ENCODE peak calls at places on chromosomes 5 and 9, in six cellular contexts. W is ovary, L is heart left ventricle, K is thyroid gland, M is adrenal gland, D is uterus. Y is an unnamed sample.

GRCh38 chr9:21607576-21607975 is 125.5 kb upstream of the IFNE start:
- DNase-seq in W (no peak), L (no peak), K (no peak), M (no peak), D (no peak), Y (no peak)

GRCh38 chr9:121107041-121107440 is 32.3 kb downstream of the CNTRL start:
- DNase-seq in W (no peak), L (no peak), K (no peak), M (no peak), D (no peak), Y (no peak)

GRCh38 chr5:60339691-60340191 is 360.2 kb downstream of the DEPDC1B start:
- DNase-seq in W (no peak), L (no peak), K (peak), M (no peak), D (no peak), Y (no peak)

GRCh38 chr5:73692166-73692640 is 66.2 kb downstream of the ARHGEF28 start:
- DNase-seq in W (no peak), L (no peak), K (no peak), M (no peak), D (no peak), Y (no peak)

GRCh38 chr9:91162311-91162710 is 199.4 kb downstream of the AUH start:
- DNase-seq in W (no peak), L (no peak), K (no peak), M (no peak), D (no peak), Y (no peak)

GRCh38 chr9:79471577-79472543 is 99.9 kb upstream of the TLE4 start:
- DNase-seq in W (peak), L (no peak), K (peak), M (peak), D (peak), Y (peak)

GRCh38 chr9:14314424-14314928 is 535 bp upstream of the NFIB start:
- DNase-seq in W (peak), L (peak), K (peak), M (peak), D (peak), Y (peak)

GRCh38 chr9:32345243-32345642 is 39.2 kb upstream of the ACO1 start:
- DNase-seq in W (no peak), L (no peak), K (no peak), M (no peak), D (no peak), Y (no peak)

GRCh38 chr9:89400398-89401116 is 82.3 kb downstream of the SECISBP2 start:
- DNase-seq in W (no peak), L (peak), K (no peak), M (no peak), D (no peak), Y (no peak)

GRCh38 chr5:137199966-137200365 is 299.2 kb downstream of the SPOCK1 start:
- DNase-seq in W (no peak), L (no peak), K (no peak), M (no peak), D (no peak), Y (no peak)

GRCh38 chr5:143311428-143311827 is 92.1 kb downstream of the NR3C1 start:
- DNase-seq in W (no peak), L (no peak), K (no peak), M (no peak), D (no peak), Y (no peak)

GRCh38 chr9:130759738-130760137 is 66.2 kb downstream of the EXOSC2 start:
- DNase-seq in W (no peak), L (no peak), K (peak), M (no peak), D (no peak), Y (no peak)

GRCh38 chr5:181121675-181122561 is 9.1 kb downstream of the OR2V1 start:
- DNase-seq in W (no peak), L (no peak), K (no peak), M (peak), D (no peak), Y (no peak)

GRCh38 chr5:79495311-79495710 is 18.6 kb downstream of the HOMER1 start:
- DNase-seq in W (no peak), L (no peak), K (peak), M (no peak), D (no peak), Y (no peak)

GRCh38 chr9:19116391-19116790 is 10.9 kb downstream of the PLIN2 start:
- DNase-seq in W (no peak), L (peak), K (no peak), M (no peak), D (peak), Y (no peak)
- TF ChIP-seq POLR2A in W (no peak), L (no peak), K (no peak), M (no peak), D (no peak), Y (no peak)

GRCh38 chr5:93421498-93421897 is 159.5 kb downstream of the NR2F1-AS1 start:
- DNase-seq in W (no peak), L (no peak), K (no peak), M (no peak), D (no peak), Y (no peak)
- H3K4me3 ChIP-seq in W (no peak), L (no peak), K (no peak), M (no peak), D (no peak), Y (no peak)

GRCh38 chr9:129102791-129103594 is 7.6 kb downstream of the CRAT start:
- DNase-seq in W (peak), L (no peak), K (peak), M (no peak), D (no peak), Y (no peak)
- TF ChIP-seq POLR2A in W (no peak), L (no peak), K (no peak), M (no peak), D (no peak), Y (no peak)

GRCh38 chr5:39422036-39422606 is 2.7 kb downstream of the DAB2 start:
- DNase-seq in W (no peak), L (no peak), K (no peak), M (no peak), D (no peak), Y (no peak)
- H3K4me3 ChIP-seq in W (no peak), L (peak), K (no peak), M (peak), D (no peak), Y (no peak)

DNA sequence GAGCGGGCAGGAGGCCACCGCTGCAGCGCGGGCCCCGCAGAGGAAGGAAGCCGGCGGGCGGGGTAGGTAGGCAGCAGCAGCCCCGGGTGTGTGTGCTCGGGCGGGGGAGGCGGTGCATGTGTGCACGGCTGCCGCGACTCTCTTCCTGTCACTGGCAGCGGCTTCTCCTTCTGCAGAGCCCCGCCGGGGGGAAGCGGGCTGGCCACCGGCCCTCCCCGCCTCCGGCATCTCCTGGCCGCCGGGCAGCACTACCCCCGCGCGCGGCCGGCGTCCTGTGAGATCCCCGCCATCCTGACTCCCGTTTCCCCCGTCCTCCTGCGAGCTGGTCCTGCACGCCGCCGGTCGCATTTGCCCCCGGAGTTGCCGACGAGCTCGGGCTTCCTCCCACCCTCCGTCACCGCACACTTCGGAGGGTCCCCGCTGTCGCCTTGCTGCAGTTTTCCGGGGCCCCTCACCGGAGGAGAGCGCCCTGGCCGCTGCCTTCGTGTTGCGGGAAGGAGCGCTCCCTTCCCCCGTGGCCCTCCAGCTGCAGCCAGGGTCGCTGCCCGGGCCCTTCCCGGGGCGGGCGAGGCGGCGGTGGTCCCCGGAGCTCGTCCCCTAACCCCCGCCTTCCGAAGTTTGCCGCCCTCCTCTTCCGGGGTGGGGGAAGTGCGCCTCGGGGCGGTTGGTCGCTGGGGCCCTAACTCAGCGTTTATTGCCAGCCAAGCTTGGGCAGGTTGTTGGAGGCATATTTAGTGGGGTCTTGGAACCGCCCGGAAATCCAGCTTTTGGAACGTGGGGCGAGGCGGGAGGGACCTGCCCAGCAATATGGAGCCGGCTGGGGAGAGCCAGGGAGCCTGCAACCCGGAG is 556 bp downstream of the PIK3R1 start:
- DNase-seq in W (peak), L (peak), K (peak), M (peak), D (peak), Y (no peak)
- TF ChIP-seq POLR2A in W (no peak), L (no peak), K (no peak), M (no peak), D (no peak), Y (no peak)

DNA sequence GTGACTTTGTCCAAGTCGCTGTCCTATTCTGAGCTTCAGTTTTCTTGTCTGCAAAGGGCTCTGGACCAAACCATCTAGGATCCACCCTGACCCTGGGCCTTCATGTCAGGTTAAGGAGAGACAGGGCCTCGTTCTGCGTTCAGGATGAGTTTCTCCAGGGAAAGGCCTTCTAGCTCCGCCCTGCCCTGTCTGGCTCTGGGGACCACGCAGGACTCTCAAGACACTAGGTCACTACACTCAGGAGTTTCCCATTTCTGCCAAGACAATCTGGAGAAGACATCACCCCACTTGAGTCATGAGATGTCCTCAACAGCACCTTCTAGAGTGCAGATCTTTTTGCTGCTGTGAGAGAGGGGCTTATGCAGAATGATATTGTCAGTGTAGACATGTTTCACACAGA is 53.2 kb upstream of the KCNMB1 start:
- DNase-seq in W (no peak), L (no peak), K (no peak), M (no peak), D (no peak), Y (no peak)
- H3K4me3 ChIP-seq in W (no peak), L (no peak), K (no peak), M (no peak), D (no peak), Y (no peak)

GRCh38 chr5:177333420-177334154 is 17.9 kb downstream of the LMAN2 start:
- DNase-seq in W (no peak), L (no peak), K (no peak), M (no peak), D (no peak), Y (no peak)
- TF ChIP-seq POLR2A in W (no peak), L (no peak), K (no peak), M (no peak), D (no peak), Y (no peak)

Y was measured in tibial nerve.